ENCODE peak calls at places on chromosomes 5 and 9, in six cellular contexts. O is MM.1S, V is SK-N-SH, M is GM23248, S is GM23338, Q is neural progenitor cell. D is an unnamed sample.

GRCh38 chr5:56023296-56023695 is 28.5 kb upstream of the IL6ST start:
- DNase-seq in O (no peak), V (no peak), M (no peak), S (no peak), Q (no peak), D (peak; percentile 56)

GRCh38 chr9:32589083-32589713 is 16.2 kb upstream of the NDUFB6 start:
- DNase-seq in O (peak; percentile 67), V (peak; percentile 58), M (peak; percentile 71), S (peak; percentile 57), Q (peak; percentile 57), D (peak; percentile 3)

GRCh38 chr9:99720455-99721050 is 101.1 kb upstream of the NR4A3 start:
- DNase-seq in O (peak; percentile 66), V (no peak), M (peak; percentile 48), S (no peak), Q (no peak), D (no peak)

GRCh38 chr9:134698587-134699342 is 57.2 kb downstream of the COL5A1 start:
- DNase-seq in O (peak; percentile 26), V (peak; percentile 91), M (peak; percentile 50), S (peak; percentile 90), Q (peak; percentile 95), D (peak; percentile 69)

GRCh38 chr9:84007662-84008061 is 27.1 kb downstream of the RMI1 start:
- DNase-seq in O (no peak), V (no peak), M (no peak), S (no peak), Q (no peak), D (no peak)

GRCh38 chr5:139668064-139668880 is 20.1 kb downstream of the CXXC5 start:
- DNase-seq in O (peak; percentile 77), V (peak; percentile 91), M (peak; percentile 72), S (peak; percentile 82), Q (peak; percentile 67), D (peak; percentile 41)

GRCh38 chr9:131657031-131657377 is 82.9 kb downstream of the RAPGEF1 start:
- DNase-seq in O (peak; percentile 82), V (no peak), M (no peak), S (no peak), Q (no peak), D (no peak)

GRCh38 chr5:73633060-73633459 is 7.1 kb downstream of the ARHGEF28 start:
- DNase-seq in O (no peak), V (no peak), M (no peak), S (peak; percentile 52), Q (no peak), D (no peak)

GRCh38 chr9:114225534-114226288 is 70.4 kb downstream of the COL27A1 start:
- DNase-seq in O (no peak), V (no peak), M (peak; percentile 49), S (no peak), Q (no peak), D (no peak)

GRCh38 chr9:94805585-94805984 is 79.1 kb downstream of the AOPEP start:
- DNase-seq in O (no peak), V (peak; percentile 35), M (peak; percentile 96), S (no peak), Q (no peak), D (peak; percentile 100)

DNA sequence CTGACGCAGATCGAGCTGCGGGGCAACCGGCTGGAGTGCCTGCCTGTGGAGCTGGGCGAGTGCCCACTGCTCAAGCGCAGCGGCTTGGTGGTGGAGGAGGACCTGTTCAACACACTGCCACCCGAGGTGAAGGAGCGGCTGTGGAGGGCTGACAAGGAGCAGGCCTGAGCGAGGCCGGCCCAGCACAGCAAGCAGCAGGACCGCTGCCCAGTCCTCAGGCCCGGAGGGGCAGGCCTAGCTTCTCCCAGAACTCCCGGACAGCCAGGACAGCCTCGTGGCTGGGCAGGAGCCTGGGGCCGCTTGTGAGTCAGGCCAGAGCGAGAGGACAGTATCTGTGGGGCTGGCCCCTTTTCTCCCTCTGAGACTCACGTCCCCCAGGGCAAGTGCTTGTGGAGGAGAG is 4.6 kb upstream of the PHYHD1 start:
- DNase-seq in O (no peak), V (no peak), M (peak; percentile 74), S (no peak), Q (no peak), D (no peak)
- H3K4me3 ChIP-seq in O (no peak overlapping the region), V (no peak overlapping the region), M (no peak overlapping the region), S (no peak overlapping the region), Q (no peak overlapping the region), D (no peak overlapping the region)

DNA sequence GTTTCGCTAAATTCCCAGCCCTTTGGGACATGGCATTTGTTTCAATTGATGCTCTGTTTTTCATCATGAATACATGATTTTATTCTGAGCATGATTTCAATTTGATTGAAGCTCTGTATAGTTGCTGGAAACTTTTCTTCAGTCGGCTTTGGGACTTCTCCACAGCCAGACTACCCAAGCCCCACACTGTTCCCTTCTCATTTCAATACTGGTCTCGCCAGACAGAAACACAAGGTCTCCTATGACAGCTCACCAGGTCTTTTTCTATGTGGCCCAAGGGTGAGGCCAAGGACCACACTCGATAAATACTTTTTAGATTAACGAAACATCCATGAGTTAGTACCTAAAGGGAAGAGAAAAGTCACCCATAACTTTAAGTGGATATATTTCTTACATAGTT is 132.2 kb downstream of the ARL15 start:
- DNase-seq in O (no peak), V (no peak), M (no peak), S (no peak), Q (no peak), D (no peak)
- H3K4me2 ChIP-seq in O (no peak overlapping the region), V (no peak overlapping the region), M (no peak overlapping the region), S (no peak overlapping the region), Q (no peak overlapping the region), D (no peak overlapping the region)

DNA sequence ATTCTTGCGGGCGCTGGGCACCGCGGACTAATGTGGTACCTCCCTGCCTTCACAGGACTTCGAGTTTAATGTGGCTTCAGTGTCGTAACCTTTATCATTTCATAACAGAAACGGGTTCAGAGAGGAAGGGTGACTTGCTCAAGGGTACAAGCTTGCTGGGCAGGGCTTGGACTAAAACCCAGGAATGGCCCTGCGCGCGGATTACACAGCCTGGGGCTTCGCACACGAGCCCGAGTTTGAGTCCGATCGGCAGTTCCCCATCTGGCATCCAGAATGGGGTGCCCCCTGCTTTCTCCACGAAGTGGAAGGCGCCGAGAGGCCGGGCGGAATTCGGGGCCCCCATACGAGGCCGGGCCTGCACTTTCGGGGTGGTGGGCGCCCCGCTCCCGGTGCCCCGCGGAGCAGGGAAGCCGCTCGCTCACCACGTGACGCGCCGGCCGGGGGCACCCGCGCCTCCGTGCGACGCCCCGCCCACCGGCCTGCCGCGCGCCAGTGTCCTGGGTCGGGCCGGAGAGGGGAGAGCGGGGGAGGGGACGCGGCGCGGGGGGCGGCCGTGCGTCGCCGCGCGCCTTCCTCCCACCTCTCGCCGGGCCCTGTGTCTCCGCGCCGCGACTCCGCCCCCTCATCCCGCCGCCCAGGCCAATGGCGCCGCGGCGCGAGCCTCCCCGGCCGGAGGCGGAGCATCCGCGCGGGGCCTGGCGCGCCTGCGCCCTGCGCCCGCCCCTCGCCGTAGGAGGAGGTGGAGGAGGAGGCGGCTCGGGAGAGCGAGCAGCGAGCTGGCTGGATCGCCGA is at the start of gene SET:
- DNase-seq in O (peak; percentile 95), V (peak; percentile 100), M (peak; percentile 97), S (peak; percentile 97), Q (peak; percentile 98), D (peak; percentile 98)
- H3F3A ChIP-seq in O (peaks cover 43% of the 10 kb centered on the region), V (peaks cover 18% of the 10 kb centered on the region), M (peaks cover 19% of the 10 kb centered on the region), S (peaks cover 74% of the 10 kb centered on the region), Q (peaks cover 78% of the 10 kb centered on the region), D (peaks cover 67% of the 10 kb centered on the region)

GRCh38 chr5:62578540-62578939 is at the start of gene LRRC70:
- DNase-seq in O (peak; percentile 94), V (no peak), M (peak; percentile 32), S (peak; percentile 85), Q (peak; percentile 21), D (no peak)
- H3K4me3 ChIP-seq in O (peak within 1 kb of the TSS; percentile 23), V (no peak within 1 kb of the TSS), M (no peak within 1 kb of the TSS), S (no peak within 1 kb of the TSS), Q (no peak within 1 kb of the TSS), D (no peak within 1 kb of the TSS)

GRCh38 chr5:176172246-176172645 is 66.0 kb upstream of the SIMC1 start:
- DNase-seq in O (no peak), V (no peak), M (no peak), S (no peak), Q (no peak), D (no peak)
- H3K4me2 ChIP-seq in O (no peak overlapping the region), V (no peak overlapping the region), M (no peak overlapping the region), S (no peak overlapping the region), Q (no peak overlapping the region), D (no peak overlapping the region)

GRCh38 chr5:124647393-124647792 is 99.0 kb downstream of the ZNF608 start:
- DNase-seq in O (no peak), V (no peak), M (no peak), S (no peak), Q (no peak), D (no peak)
- H3F3A ChIP-seq in O (peaks cover 19% of the 10 kb centered on the region), V (peaks cover 16% of the 10 kb centered on the region), M (peaks cover 32% of the 10 kb centered on the region), S (no peaks in the 10 kb centered on the region), Q (peaks cover 64% of the 10 kb centered on the region), D (peaks cover 31% of the 10 kb centered on the region)

DNA sequence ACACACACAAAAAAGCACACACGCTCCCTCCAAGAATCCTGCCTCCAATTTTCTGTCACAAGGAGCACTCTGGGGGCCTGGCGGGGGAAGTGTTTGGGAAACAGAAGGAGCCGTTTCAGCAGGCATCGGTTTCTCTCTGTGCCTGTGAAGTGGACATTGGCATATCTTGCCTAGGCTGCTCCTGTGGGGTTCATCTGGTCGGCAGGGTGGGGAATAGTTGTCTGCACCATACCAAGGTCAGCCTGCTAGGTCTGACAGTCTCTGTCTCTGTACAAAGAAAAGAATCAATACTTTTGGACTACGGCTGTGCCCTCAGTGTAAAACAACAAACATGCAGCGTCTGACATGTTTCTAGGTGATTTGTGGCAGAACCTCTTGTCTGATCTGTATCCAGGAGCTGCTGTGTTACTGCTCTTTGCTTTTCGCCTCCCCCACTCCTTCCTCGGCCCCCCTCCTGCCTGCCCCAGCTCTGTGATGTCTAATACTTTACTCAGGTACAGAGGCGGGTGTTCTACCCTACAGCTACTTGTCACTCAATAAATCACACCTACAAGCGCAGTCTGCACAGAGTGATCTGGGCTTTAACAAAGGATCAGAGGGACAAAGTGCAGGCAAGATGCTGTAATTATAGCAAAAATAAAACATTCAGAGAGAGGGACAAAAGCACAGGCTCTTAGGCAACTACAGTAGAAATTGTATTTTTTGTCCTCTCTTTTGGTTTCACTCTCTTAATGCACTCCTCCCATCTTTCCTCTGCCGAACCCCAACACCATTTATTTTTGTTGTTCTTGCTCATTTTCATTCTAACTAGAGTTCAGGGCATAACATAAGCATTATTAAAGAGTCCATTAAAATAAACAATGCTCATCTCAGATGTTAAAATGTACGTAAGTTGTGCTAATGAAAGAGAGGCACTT is 216.7 kb downstream of the BNC2 start:
- DNase-seq in O (peak; percentile 24), V (peak; percentile 19), M (no peak), S (peak; percentile 41), Q (peak; percentile 9), D (no peak)
- H3K4me3 ChIP-seq in O (peak overlapping the region; percentile 50), V (peak overlapping the region; percentile 31), M (no peak overlapping the region), S (peak overlapping the region; percentile 28), Q (no peak overlapping the region), D (no peak overlapping the region)

D was measured in PC-9.